ENCODE peak calls at places on chromosomes 11 and 22, in nine cellular contexts. E, Q, L, S, F, T, U, D and A are unnamed samples.
A peak's percentile ranks its signal among the peaks of the same experiment; 100 is the strongest.

GRCh38 chr11:85831050-85831449 is 20.1 kb upstream of the SYTL2 start:
- DNase-seq in E (no peak), S (peak; percentile 67), Q (no peak), T (no peak), U (no peak), D (no peak), F (no peak), L (no peak), A (no peak)

GRCh38 chr11:33534575-33534974 is 166.1 kb downstream of the C11orf91 start:
- DNase-seq in Q (no peak), T (no peak), U (peak; percentile 63), E (no peak), D (no peak), F (no peak), L (no peak), S (no peak), A (no peak)

GRCh38 chr11:65043881-65044501 is 3.0 kb downstream of the SAC3D1 start:
- DNase-seq in E (no peak), L (no peak), U (peak; percentile 43), F (no peak), S (no peak), T (no peak), D (no peak), Q (peak; percentile 29), A (no peak)

GRCh38 chr11:82757660-82758301 is 24.1 kb upstream of the FAM181B start:
- DNase-seq in D (no peak), Q (no peak), U (no peak), E (no peak), L (no peak), S (no peak), T (no peak), F (no peak), A (no peak)

GRCh38 chr11:12840871-12841516 is 166.8 kb downstream of the TEAD1 start:
- DNase-seq in D (no peak), U (peak; percentile 52), E (no peak), L (no peak), S (peak; percentile 57), Q (no peak), F (no peak), T (no peak), A (no peak)

GRCh38 chr11:13297917-13298356 is 20.3 kb downstream of the BMAL1 start:
- DNase-seq in L (no peak), F (peak; percentile 50), D (no peak), U (no peak), S (no peak), T (no peak), E (no peak), Q (no peak), A (no peak)

GRCh38 chr22:41405588-41405987 is 23.8 kb downstream of the TEF start:
- DNase-seq in T (no peak), L (peak; percentile 43), E (no peak), F (peak; percentile 25), Q (no peak), S (no peak), U (no peak), D (no peak), A (peak; percentile 68)

GRCh38 chr11:47887910-47888569 is 39.9 kb upstream of the NUP160 start:
- DNase-seq in E (no peak), L (no peak), D (no peak), S (no peak), Q (no peak), U (no peak), F (no peak), T (no peak), A (no peak)

GRCh38 chr11:95585752-95586077 is 203.9 kb downstream of the FAM76B start:
- DNase-seq in E (no peak), L (no peak), F (no peak), D (no peak), U (no peak), Q (no peak), S (no peak), T (no peak), A (no peak)

GRCh38 chr11:73204711-73205121 is 13.4 kb upstream of the P2RY2 start:
- DNase-seq in Q (no peak), S (no peak), F (no peak), T (no peak), U (no peak), E (no peak), D (no peak), L (no peak), A (no peak)

GRCh38 chr11:127105578-127105977 is 105.0 kb upstream of the KIRREL3 start:
- DNase-seq in D (peak; percentile 50), Q (no peak), S (no peak), U (no peak), F (no peak), E (no peak), T (no peak), L (no peak), A (no peak)

GRCh38 chr22:30390974-30391691 is 3.9 kb upstream of the RNF215 start:
- DNase-seq in E (peak; percentile 73), T (peak; percentile 69), S (peak; percentile 80), U (peak; percentile 70), L (peak; percentile 85), D (peak; percentile 73), Q (peak; percentile 15), F (peak; percentile 89), A (peak; percentile 86)

GRCh38 chr11:128492903-128493569 is 94.3 kb downstream of the ETS1 start:
- DNase-seq in Q (no peak), D (no peak), L (no peak), S (no peak), E (no peak), F (peak; percentile 65), U (no peak), T (no peak), A (no peak)

GRCh38 chr22:24592144-24592845 is 578 bp downstream of the LRRC75B start:
- DNase-seq in Q (no peak), S (no peak), F (no peak), L (no peak), E (peak; percentile 42), D (no peak), T (no peak), U (no peak), A (peak; percentile 64)